ENCODE peak calls at places on chromosomes 1 and 21, in seven cellular contexts. G is stimulated activated CD4-positive, alpha-beta T cell treated with anti-CD3 and anti-CD28 coated beads, Interleukin-12 subunit alpha, Interleukin-12 subunit beta, amount 100 ng/mL, for 48 hours; Q is cardiac muscle cell; E is IMR-90; W is GM04504; J is SHP77; R is 8988T. T is an unnamed sample.

GRCh38 chr1:21035794-21036193 is 140.9 kb downstream of the EIF4G3 start:
- DNase-seq in G (no peak), Q (no peak), E (no peak), W (no peak), J (no peak), R (no peak), T (no peak)

GRCh38 chr1:13769830-13770229 is 69.8 kb downstream of the PRDM2 start:
- DNase-seq in G (no peak), Q (no peak), E (no peak), W (no peak), J (no peak), R (no peak), T (no peak)

GRCh38 chr1:52662645-52663313 is 29.8 kb downstream of the SHISAL2A start:
- DNase-seq in G (no peak), Q (peak), E (peak), W (peak), J (no peak), R (no peak), T (peak)

GRCh38 chr1:17480846-17481245 is 41.4 kb upstream of the RCC2 start:
- DNase-seq in G (no peak), Q (no peak), E (no peak), W (no peak), J (no peak), R (no peak), T (no peak)

GRCh38 chr1:229980009-229980408 is 87.0 kb upstream of the GALNT2 start:
- DNase-seq in G (no peak), Q (no peak), E (no peak), W (no peak), J (no peak), R (no peak), T (no peak)

GRCh38 chr1:38082678-38083317 is 36.2 kb upstream of the POU3F1 start:
- DNase-seq in G (no peak), Q (no peak), E (no peak), W (no peak), J (no peak), R (no peak), T (no peak)

GRCh38 chr21:45737485-45738166 is 94.1 kb downstream of the PCBP3 start:
- DNase-seq in G (no peak), Q (no peak), E (no peak), W (no peak), J (no peak), R (no peak), T (no peak)

GRCh38 chr1:223665592-223666312 is at the start of gene CAPN8:
- DNase-seq in G (no peak), Q (no peak), E (no peak), W (no peak), J (no peak), R (no peak), T (no peak)

GRCh38 chr1:58769809-58770345 is 14.0 kb downstream of the JUN start:
- DNase-seq in G (no peak), Q (no peak), E (no peak), W (no peak), J (no peak), R (no peak), T (no peak)

GRCh38 chr1:234698624-234699023 is 88.6 kb upstream of the IRF2BP2 start:
- DNase-seq in G (no peak), Q (no peak), E (no peak), W (no peak), J (no peak), R (no peak), T (no peak)

GRCh38 chr21:26849428-26850115 is 4.4 kb upstream of the ADAMTS1 start:
- DNase-seq in G (no peak), Q (peak), E (peak), W (no peak), J (peak), R (no peak), T (peak)

GRCh38 chr1:21749109-21749508 is 33.8 kb downstream of the USP48 start:
- DNase-seq in G (no peak), Q (no peak), E (no peak), W (no peak), J (no peak), R (no peak), T (no peak)

GRCh38 chr1:162626089-162626488 is 6.2 kb upstream of the DDR2 start:
- DNase-seq in G (no peak), Q (no peak), E (peak), W (no peak), J (no peak), R (no peak), T (no peak)

GRCh38 chr1:161090617-161091016 is 1.3 kb upstream of the NECTIN4 start:
- DNase-seq in G (no peak), Q (no peak), E (no peak), W (no peak), J (no peak), R (no peak), T (no peak)

GRCh38 chr1:181334724-181335123 is 148.6 kb upstream of the CACNA1E start:
- DNase-seq in G (no peak), Q (no peak), E (no peak), W (no peak), J (no peak), R (no peak), T (no peak)

GRCh38 chr1:184502154-184502553 is 115.3 kb downstream of the C1orf21 start:
- DNase-seq in G (no peak), Q (no peak), E (no peak), W (no peak), J (no peak), R (no peak), T (no peak)

GRCh38 chr1:17400725-17401341 is 28.8 kb downstream of the PADI6 start:
- DNase-seq in G (no peak), Q (no peak), E (no peak), W (no peak), J (no peak), R (no peak), T (no peak)

GRCh38 chr21:33219961-33220360 is 9.8 kb upstream of the IFNAR2 start:
- DNase-seq in G (no peak), Q (no peak), E (no peak), W (no peak), J (no peak), R (no peak), T (no peak)

GRCh38 chr1:213622365-213623087 is 365.2 kb upstream of the PROX1 start:
- DNase-seq in G (no peak), Q (peak), E (no peak), W (no peak), J (no peak), R (no peak), T (no peak)

GRCh38 chr1:168635129-168635528 is 58.7 kb downstream of the XCL1 start:
- DNase-seq in G (no peak), Q (no peak), E (no peak), W (no peak), J (no peak), R (no peak), T (no peak)

GRCh38 chr1:3125078-3125477 is 56.1 kb downstream of the PRDM16 start:
- DNase-seq in G (no peak), Q (no peak), E (no peak), W (no peak), J (no peak), R (no peak), T (no peak)

GRCh38 chr1:12184008-12184681 is 17.4 kb downstream of the TNFRSF1B start:
- DNase-seq in G (no peak), Q (peak), E (peak), W (peak), J (no peak), R (no peak), T (peak)

GRCh38 chr21:45397381-45397780 is 7.6 kb upstream of the COL18A1 start:
- DNase-seq in G (no peak), Q (no peak), E (no peak), W (no peak), J (no peak), R (no peak), T (no peak)

GRCh38 chr1:10900691-10901090 is 104.2 kb upstream of the CASZ1 start:
- DNase-seq in G (no peak), Q (no peak), E (no peak), W (no peak), J (no peak), R (no peak), T (no peak)

GRCh38 chr1:194081444-194081843 is 895.0 kb upstream of the B3GALT2 start:
- DNase-seq in G (no peak), Q (no peak), E (no peak), W (no peak), J (no peak), R (no peak), T (no peak)

GRCh38 chr1:45216861-45217260 is 10.5 kb upstream of the ZSWIM5 start:
- DNase-seq in G (no peak), Q (no peak), E (no peak), W (no peak), J (no peak), R (no peak), T (no peak)

GRCh38 chr1:30790850-30791778 is 33.5 kb upstream of the LAPTM5 start:
- DNase-seq in G (no peak), Q (no peak), E (no peak), W (no peak), J (no peak), R (no peak), T (peak)

GRCh38 chr1:92441316-92442311 is 45.1 kb downstream of the GFI1 start:
- DNase-seq in G (no peak), Q (no peak), E (no peak), W (no peak), J (peak), R (no peak), T (peak)

GRCh38 chr1:41102208-41102607 is 80.7 kb upstream of the SLFNL1 start:
- DNase-seq in G (no peak), Q (no peak), E (peak), W (peak), J (no peak), R (no peak), T (peak)

GRCh38 chr1:159879136-159879535 is 16.7 kb upstream of the VSIG8 start:
- DNase-seq in G (no peak), Q (no peak), E (peak), W (no peak), J (no peak), R (no peak), T (no peak)

GRCh38 chr1:234627009-234627950 is 17.3 kb upstream of the IRF2BP2 start:
- DNase-seq in G (no peak), Q (no peak), E (no peak), W (no peak), J (no peak), R (no peak), T (no peak)

GRCh38 chr1:164423136-164423535 is 135.8 kb upstream of the PBX1 start:
- DNase-seq in G (no peak), Q (no peak), E (no peak), W (no peak), J (no peak), R (no peak), T (no peak)

GRCh38 chr1:29283804-29284195 is 47.5 kb downstream of the PTPRU start:
- DNase-seq in G (no peak), Q (no peak), E (no peak), W (no peak), J (no peak), R (no peak), T (no peak)

GRCh38 chr1:63634471-63634870 is 41.3 kb downstream of the PGM1 start:
- DNase-seq in G (no peak), Q (no peak), E (no peak), W (no peak), J (no peak), R (no peak), T (no peak)

GRCh38 chr1:46611691-46612221 is 4.9 kb downstream of the MOB3C start:
- DNase-seq in G (no peak), Q (no peak), E (no peak), W (no peak), J (no peak), R (no peak), T (no peak)

GRCh38 chr1:183983371-183984105 is 54.0 kb downstream of the COLGALT2 start:
- DNase-seq in G (no peak), Q (peak), E (peak), W (no peak), J (no peak), R (no peak), T (no peak)

GRCh38 chr1:30697977-30698376 is 25.4 kb downstream of the MATN1 start:
- DNase-seq in G (no peak), Q (peak), E (peak), W (no peak), J (no peak), R (peak), T (peak)

GRCh38 chr1:15346356-15347030 is 63.2 kb upstream of the EFHD2 start:
- DNase-seq in G (no peak), Q (no peak), E (no peak), W (no peak), J (no peak), R (no peak), T (no peak)

T was measured in fibroblast of villous mesenchyme.